ENCODE peak calls at places on chromosomes 2 and 18, in five cellular contexts. K, C, Q, B and F are unnamed samples.

GRCh38 chr2:190882327-190882766 is 1.7 kb downstream of the GLS start:
- DNase-seq in K (no peak), C (no peak), Q (no peak), B (no peak), F (no peak)

GRCh38 chr2:107136749-107137148 is 250.8 kb upstream of the ST6GAL2 start:
- DNase-seq in K (no peak), C (no peak), Q (no peak), B (no peak), F (no peak)

GRCh38 chr2:197810023-197810422 is 5.6 kb downstream of the PLCL1 start:
- DNase-seq in K (no peak), C (no peak), Q (no peak), B (no peak), F (no peak)

GRCh38 chr2:31219131-31219969 is 2.0 kb upstream of the CAPN14 start:
- DNase-seq in K (peak), C (peak), Q (no peak), B (peak), F (no peak)

GRCh38 chr2:165901595-165901994 is 52.0 kb downstream of the TTC21B start:
- DNase-seq in K (no peak), C (no peak), Q (no peak), B (no peak), F (no peak)

GRCh38 chr2:163723881-163724280 is 11.9 kb downstream of the FIGN start:
- DNase-seq in K (no peak), C (no peak), Q (no peak), B (no peak), F (no peak)

GRCh38 chr2:212021947-212022346 is 516.7 kb downstream of the ERBB4 start:
- DNase-seq in K (peak), C (no peak), Q (peak), B (no peak), F (no peak)

GRCh38 chr2:74457549-74458131 is 598 bp upstream of the WBP1 start:
- DNase-seq in K (peak), C (peak), Q (no peak), B (no peak), F (no peak)

GRCh38 chr2:220277445-220277960 is 650.1 kb downstream of the SLC4A3 start:
- DNase-seq in K (peak), C (no peak), Q (peak), B (peak), F (no peak)

GRCh38 chr2:127324635-127325034 is 30.7 kb upstream of the ERCC3 start:
- DNase-seq in K (peak), C (no peak), Q (peak), B (no peak), F (no peak)

GRCh38 chr2:127024769-127025356 is 82.1 kb downstream of the BIN1 start:
- DNase-seq in K (peak), C (no peak), Q (peak), B (no peak), F (no peak)

GRCh38 chr2:240655931-240656886 is 26.5 kb downstream of the AQP12B start:
- DNase-seq in K (no peak), C (peak), Q (peak), B (no peak), F (no peak)

GRCh38 chr2:98356729-98357128 is 10.5 kb downstream of the CNGA3 start:
- DNase-seq in K (peak), C (no peak), Q (no peak), B (no peak), F (no peak)

GRCh38 chr2:212265777-212266176 is 272.8 kb downstream of the ERBB4 start:
- DNase-seq in K (no peak), C (no peak), Q (no peak), B (no peak), F (no peak)

GRCh38 chr18:27695509-27695908 is 481.4 kb downstream of the CDH2 start:
- DNase-seq in K (no peak), C (no peak), Q (peak), B (no peak), F (no peak)

GRCh38 chr2:28137221-28137620 is 246.7 kb downstream of the BABAM2 start:
- DNase-seq in K (peak), C (no peak), Q (peak), B (no peak), F (no peak)

GRCh38 chr2:234406085-234406484 is 90.8 kb downstream of the ARL4C start:
- DNase-seq in K (peak), C (no peak), Q (no peak), B (no peak), F (no peak)

GRCh38 chr2:207796585-207797350 is 27.1 kb upstream of the FZD5 start:
- DNase-seq in K (peak), C (no peak), Q (peak), B (no peak), F (no peak)

GRCh38 chr2:67561411-67561965 is 164.4 kb downstream of the ETAA1 start:
- DNase-seq in K (peak), C (no peak), Q (peak), B (no peak), F (no peak)

GRCh38 chr18:74356959-74357358 is 41.3 kb downstream of the C18orf63 start:
- DNase-seq in K (no peak), C (no peak), Q (no peak), B (no peak), F (no peak)

GRCh38 chr2:200677161-200677560 is 91.3 kb downstream of the AOX1 start:
- DNase-seq in K (no peak), C (no peak), Q (no peak), B (no peak), F (no peak)

GRCh38 chr2:173854840-173855239 is 110.3 kb downstream of the SP3 start:
- DNase-seq in K (no peak), C (no peak), Q (peak), B (no peak), F (no peak)

GRCh38 chr2:179265082-179265575 is 497 bp upstream of the SESTD1 start:
- DNase-seq in K (no peak), C (no peak), Q (peak), B (no peak), F (no peak)

GRCh38 chr2:31233216-31233615 is 736 bp upstream of the EHD3 start:
- DNase-seq in K (no peak), C (no peak), Q (peak), B (no peak), F (no peak)

GRCh38 chr18:59569321-59569720 is 127.9 kb downstream of the CCBE1 start:
- DNase-seq in K (no peak), C (no peak), Q (no peak), B (no peak), F (no peak)

GRCh38 chr18:59570101-59570875 is 126.9 kb downstream of the CCBE1 start:
- DNase-seq in K (no peak), C (no peak), Q (peak), B (no peak), F (no peak)

GRCh38 chr18:59573962-59574361 is 123.3 kb downstream of the CCBE1 start:
- DNase-seq in K (no peak), C (no peak), Q (no peak), B (no peak), F (no peak)

GRCh38 chr18:59575995-59576394 is 121.2 kb downstream of the CCBE1 start:
- DNase-seq in K (no peak), C (no peak), Q (no peak), B (no peak), F (no peak)

GRCh38 chr18:59571953-59572352 is 125.3 kb downstream of the CCBE1 start:
- DNase-seq in K (no peak), C (no peak), Q (no peak), B (no peak), F (no peak)
- TF ChIP-seq CTCF in K (no peak), C (no peak), Q (no peak), B (no peak), F (no peak)

GRCh38 chr2:115303-115702 is 69.0 kb upstream of the FAM110C start:
- DNase-seq in K (peak), C (no peak), Q (no peak), B (no peak), F (no peak)
- TF ChIP-seq CTCF in K (no peak), C (no peak), Q (no peak), B (no peak), F (no peak)

GRCh38 chr2:71602581-71602980 is 149.2 kb downstream of the DYSF start:
- DNase-seq in K (no peak), C (no peak), Q (no peak), B (peak), F (no peak)

GRCh38 chr2:71603311-71603794 is 150.0 kb downstream of the DYSF start:
- DNase-seq in K (no peak), C (no peak), Q (no peak), B (peak), F (peak)

GRCh38 chr2:71605173-71605641 is 151.8 kb downstream of the DYSF start:
- DNase-seq in K (no peak), C (no peak), Q (no peak), B (no peak), F (peak)

GRCh38 chr2:71604709-71605085 is 151.3 kb downstream of the DYSF start:
- DNase-seq in K (no peak), C (no peak), Q (no peak), B (peak), F (no peak)

GRCh38 chr2:71603851-71604708 is 150.7 kb downstream of the DYSF start:
- DNase-seq in K (no peak), C (no peak), Q (no peak), B (peak), F (peak)
- TF ChIP-seq CTCF in K (no peak), C (no peak), Q (no peak), B (no peak), F (no peak)

GRCh38 chr18:111292-112014 is 46.9 kb upstream of the USP14 start:
- DNase-seq in K (peak), C (peak), Q (peak), B (no peak), F (no peak)
- TF ChIP-seq CTCF in K (no peak), C (no peak), Q (no peak), B (no peak), F (no peak)

GRCh38 chr2:17573085-17573805 is 32.7 kb downstream of the VSNL1 start:
- DNase-seq in K (no peak), C (no peak), Q (peak), B (no peak), F (no peak)
- TF ChIP-seq CTCF in K (no peak), C (no peak), Q (peak), B (no peak), F (no peak)

DNA sequence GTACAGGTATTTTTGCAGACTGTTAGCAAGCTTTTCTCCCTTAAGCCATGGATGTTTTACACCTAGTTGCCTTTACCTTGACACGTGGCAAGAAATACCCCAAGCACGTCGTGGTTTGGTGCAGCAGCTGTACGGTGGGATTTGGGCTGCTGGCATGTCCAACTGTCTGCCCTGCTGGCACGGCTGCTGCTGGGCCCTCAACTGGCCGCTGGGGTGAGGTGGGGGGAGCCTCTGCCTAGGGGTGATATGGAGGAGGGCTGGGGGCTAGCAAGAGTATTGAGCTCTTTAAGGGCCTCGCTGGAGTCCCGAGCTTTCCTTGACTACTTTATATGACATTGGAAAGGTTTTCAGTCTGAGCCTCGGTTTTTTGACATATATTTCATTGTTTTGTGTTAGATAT is 41.6 kb downstream of the LPIN1 start:
- DNase-seq in K (no peak), C (no peak), Q (no peak), B (peak), F (no peak)
- TF ChIP-seq CTCF in K (no peak), C (no peak), Q (no peak), B (no peak), F (no peak)

GRCh38 chr2:43303120-43303519 is 76.7 kb upstream of the ZFP36L2 start:
- DNase-seq in K (no peak), C (no peak), Q (no peak), B (no peak), F (no peak)
- TF ChIP-seq CTCF in K (no peak), C (no peak), Q (no peak), B (no peak), F (no peak)

DNA sequence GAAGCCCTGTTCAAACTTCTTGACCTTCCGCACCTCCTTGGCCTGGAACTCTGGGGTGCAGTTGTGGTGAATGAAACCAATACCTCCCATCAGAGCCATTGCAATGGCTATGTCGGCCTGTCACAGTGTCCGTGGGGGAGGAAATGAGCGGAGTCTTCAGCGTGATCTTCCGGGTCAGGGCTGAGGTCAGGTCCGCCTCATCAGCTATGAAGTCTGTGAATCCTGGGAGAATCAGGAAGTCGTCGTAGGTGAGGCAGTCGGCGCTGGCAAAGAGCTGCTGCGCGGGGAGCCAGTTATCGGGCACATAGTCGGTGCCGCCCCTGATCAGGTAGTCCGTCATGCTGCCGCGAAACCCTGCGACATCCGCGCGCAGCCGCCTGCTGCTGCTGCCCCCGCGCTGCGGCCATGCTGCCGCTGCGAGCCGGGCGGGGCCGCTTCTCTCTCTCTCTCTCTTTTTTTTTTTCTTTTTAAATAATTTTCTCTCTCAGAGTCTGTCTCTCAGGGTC is 154.1 kb upstream of the ZSWIM2 start:
- DNase-seq in K (no peak), C (no peak), Q (peak), B (no peak), F (no peak)
- TF ChIP-seq CTCF in K (no peak), C (no peak), Q (no peak), B (no peak), F (no peak)

GRCh38 chr2:86298411-86299390 is 38.7 kb downstream of the REEP1 start:
- DNase-seq in K (peak), C (no peak), Q (no peak), B (no peak), F (no peak)
- TF ChIP-seq CTCF in K (peak), C (no peak), Q (peak), B (no peak), F (no peak)

DNA sequence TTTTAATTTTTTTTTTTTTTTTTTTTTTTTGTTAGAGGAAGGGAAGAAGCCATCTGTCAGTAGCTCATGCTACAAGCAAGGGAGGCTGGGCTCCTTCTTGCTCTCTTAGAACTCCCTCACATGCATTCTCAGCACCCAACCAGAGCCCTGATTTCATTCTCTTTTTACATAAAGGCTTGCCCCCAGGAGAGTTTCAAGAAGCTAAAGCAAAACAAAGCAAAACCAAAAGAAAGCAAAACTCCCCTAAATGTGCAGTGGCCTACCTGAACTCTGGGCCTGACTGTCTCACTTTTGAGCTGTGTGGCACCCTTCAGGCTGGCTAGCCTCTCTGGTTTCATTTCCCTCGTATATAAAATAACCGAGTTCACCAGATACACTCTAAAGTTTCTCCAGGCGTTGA is 145.9 kb upstream of the NCK2 start:
- DNase-seq in K (no peak), C (no peak), Q (no peak), B (no peak), F (no peak)
- TF ChIP-seq CTCF in K (no peak), C (no peak), Q (no peak), B (no peak), F (no peak)